ENCODE peak calls at places on chromosomes 7 and 10, in seven cellular contexts. N is HCEC 1CT; V is WTC11; Z is activated T-cell treated with anti-CD3 and anti-CD28 coated beads, Interleukin-2, amount 50 U/mL, for 72 hours; K is activated naive CD4-positive, alpha-beta T cell treated with Interleukin-2 at 50 U/mL for 16 hours; F is activated T-helper 1 cell treated with Interleukin-2 at 50 U/mL for 16 hours; B is RWPE1. D is an unnamed sample.

GRCh38 chr7:104984591-104985258 is 29.3 kb upstream of the KMT2E start:
- DNase-seq in N (no peak), F (no peak), B (no peak), V (no peak), Z (no peak), K (no peak), D (no peak)

GRCh38 chr10:76910184-76910962 is 727.2 kb downstream of the KCNMA1 start:
- DNase-seq in V (no peak), B (no peak), N (no peak), K (no peak), Z (no peak), F (no peak), D (no peak)

GRCh38 chr7:83001362-83002040 is 161.2 kb downstream of the PCLO start:
- DNase-seq in K (no peak), N (peak; percentile 59), B (peak; percentile 1), F (no peak), V (no peak), Z (no peak), D (no peak)

GRCh38 chr10:6721480-6721879 is 141.4 kb upstream of the PRKCQ start:
- DNase-seq in V (no peak), K (no peak), Z (no peak), B (peak; percentile 90), F (no peak), N (peak; percentile 98), D (peak; percentile 77)

GRCh38 chr10:93813507-93814465 is 56.0 kb downstream of the LGI1 start:
- DNase-seq in Z (peak; percentile 47), F (no peak), K (peak; percentile 28), N (peak; percentile 60), B (peak; percentile 31), V (peak; percentile 73), D (peak; percentile 70)

GRCh38 chr7:27181795-27182275 is 3.2 kb downstream of the HOXA11 start:
- DNase-seq in N (peak; percentile 11), V (no peak), F (no peak), B (no peak), K (peak; percentile 1), Z (peak; percentile 0), D (peak; percentile 43)

GRCh38 chr10:88385601-88386203 is 197.4 kb downstream of the RNLS start:
- DNase-seq in V (peak; percentile 9), N (no peak), K (peak; percentile 47), B (peak; percentile 79), F (peak; percentile 28), Z (peak; percentile 35), D (no peak)

GRCh38 chr10:96720422-96721206 is at the start of gene PIK3AP1:
- DNase-seq in F (peak; percentile 5), B (peak; percentile 45), V (peak; percentile 49), Z (peak; percentile 64), K (peak; percentile 38), N (no peak), D (peak; percentile 69)

GRCh38 chr10:88152720-88153119 is 289.3 kb downstream of the PTEN start:
- DNase-seq in F (no peak), V (no peak), K (peak; percentile 55), N (peak; percentile 98), Z (peak; percentile 59), B (peak; percentile 90), D (peak; percentile 96)

GRCh38 chr10:68154211-68154497 is 44.9 kb downstream of the MYPN start:
- DNase-seq in B (no peak), K (no peak), V (no peak), Z (no peak), N (peak; percentile 54), F (no peak), D (peak; percentile 61)

GRCh38 chr10:86943316-86944030 is 13.9 kb downstream of the MMRN2 start:
- DNase-seq in N (no peak), B (no peak), K (no peak), Z (no peak), V (peak; percentile 10), F (no peak), D (peak; percentile 48)

D was measured in islet precursor cell.